ENCODE peak calls at places on chromosomes 11 and 22, in five cellular contexts. X, S, M, Q and T are unnamed samples.

GRCh38 chr11:74449369-74449931 is 17.9 kb downstream of the KCNE3 start:
- DNase-seq in X (peak; percentile 56), M (peak; percentile 51), Q (peak; percentile 28), S (peak; percentile 52), T (peak; percentile 76)

GRCh38 chr11:78179459-78180071 is 8.9 kb downstream of the KCTD21 start:
- DNase-seq in S (peak; percentile 69), M (peak; percentile 58), X (no peak), Q (no peak), T (no peak)

GRCh38 chr11:10973416-10973815 is 115.6 kb upstream of the ZBED5 start:
- DNase-seq in S (no peak), M (no peak), Q (no peak), X (no peak), T (no peak)

GRCh38 chr11:109667719-109668118 is 245.7 kb downstream of the C11orf87 start:
- DNase-seq in Q (no peak), M (no peak), S (no peak), X (no peak), T (no peak)

GRCh38 chr11:61092908-61093763 is 9.2 kb upstream of the CD5 start:
- DNase-seq in S (no peak), X (no peak), M (no peak), Q (no peak), T (no peak)

GRCh38 chr11:69352715-69353325 is 58.9 kb downstream of the MYEOV start:
- DNase-seq in M (no peak), X (no peak), Q (no peak), S (no peak), T (no peak)

GRCh38 chr11:99814738-99815137 is 794.0 kb downstream of the CNTN5 start:
- DNase-seq in Q (no peak), S (no peak), M (no peak), X (no peak), T (no peak)

GRCh38 chr22:43711681-43712080 is 100.4 kb downstream of the EFCAB6 start:
- DNase-seq in M (no peak), X (no peak), S (no peak), Q (no peak), T (no peak)

GRCh38 chr11:61027141-61027840 is 55.8 kb downstream of the CD6 start:
- DNase-seq in M (no peak), S (no peak), Q (no peak), X (no peak), T (no peak)

GRCh38 chr11:122733301-122733686 is 77.8 kb downstream of the UBASH3B start:
- DNase-seq in M (no peak), Q (no peak), X (no peak), S (no peak), T (no peak)

GRCh38 chr11:57597971-57598830 is 716 bp downstream of the SERPING1 start:
- DNase-seq in S (peak; percentile 15), M (peak; percentile 77), Q (no peak), X (peak; percentile 90), T (peak; percentile 18)

GRCh38 chr22:22074634-22075381 is 92.2 kb upstream of the TOP3B start:
- DNase-seq in S (no peak), M (no peak), X (no peak), Q (no peak), T (no peak)

GRCh38 chr11:33089776-33090175 is 50.4 kb downstream of the TCP11L1 start:
- DNase-seq in Q (no peak), M (no peak), X (no peak), S (no peak), T (no peak)

GRCh38 chr11:99080154-99080553 is 59.4 kb downstream of the CNTN5 start:
- DNase-seq in S (no peak), M (no peak), X (no peak), Q (no peak), T (no peak)

GRCh38 chr22:38238519-38239051 is 34.2 kb downstream of the TMEM184B start:
- DNase-seq in S (no peak), X (no peak), Q (no peak), M (no peak), T (no peak)

GRCh38 chr11:60867871-60868681 is 734 bp downstream of the ZP1 start:
- DNase-seq in X (no peak), M (no peak), S (no peak), Q (no peak), T (no peak)

GRCh38 chr11:122205036-122205435 is 89.0 kb upstream of the BLID start:
- DNase-seq in X (no peak), S (no peak), M (no peak), Q (no peak), T (no peak)

GRCh38 chr22:35399114-35399677 is 744 bp upstream of the MCM5 start:
- DNase-seq in Q (no peak), S (no peak), X (peak; percentile 76), M (no peak), T (no peak)

GRCh38 chr11:64230209-64230984 is at the start of gene DNAJC4:
- DNase-seq in M (peak; percentile 79), X (peak; percentile 93), Q (peak; percentile 62), S (peak; percentile 96), T (peak; percentile 84)

GRCh38 chr11:110059706-110060430 is 33.3 kb upstream of the ZC3H12C start:
- DNase-seq in M (no peak), S (no peak), Q (no peak), X (no peak), T (no peak)

GRCh38 chr11:82719316-82719715 is 14.3 kb downstream of the FAM181B start:
- DNase-seq in S (no peak), M (no peak), Q (no peak), X (no peak), T (no peak)

GRCh38 chr11:30775123-30775522 is 189.0 kb upstream of the MPPED2 start:
- DNase-seq in S (no peak), X (no peak), Q (no peak), M (no peak), T (no peak)

GRCh38 chr11:67607507-67607906 is 771 bp downstream of the NDUFV1 start:
- DNase-seq in Q (no peak), S (no peak), M (no peak), X (no peak), T (no peak)

GRCh38 chr11:13963949-13964770 is 1.6 kb downstream of the SPON1 start:
- DNase-seq in Q (no peak), M (no peak), X (peak; percentile 39), S (no peak), T (no peak)

GRCh38 chr11:114050258-114050927 is 9.1 kb upstream of the ZBTB16 start:
- DNase-seq in M (no peak), X (no peak), S (no peak), Q (no peak), T (no peak)

GRCh38 chr11:130897262-130898182 is 18.8 kb downstream of the SNX19 start:
- DNase-seq in S (no peak), M (no peak), Q (no peak), X (no peak), T (no peak)

GRCh38 chr11:69510471-69511357 is 29.3 kb downstream of the LINC01488 start:
- DNase-seq in M (no peak), X (no peak), S (no peak), Q (no peak), T (no peak)

GRCh38 chr11:111194789-111195188 is 50.7 kb upstream of the POU2AF2 start:
- DNase-seq in Q (no peak), M (no peak), X (no peak), S (no peak), T (no peak)

GRCh38 chr11:129974672-129975071 is 28.0 kb downstream of the PRDM10 start:
- DNase-seq in Q (no peak), S (no peak), M (no peak), X (no peak), T (peak; percentile 11)

GRCh38 chr11:112392860-112393259 is 132.2 kb upstream of the PLET1 start:
- DNase-seq in M (no peak), S (no peak), X (no peak), Q (no peak), T (no peak)
- H3K4me3 ChIP-seq in M (no peak overlapping the region), S (no peak overlapping the region), X (no peak overlapping the region), Q (no peak overlapping the region), T (no peak overlapping the region)

GRCh38 chr11:1295086-1295485 is 14.3 kb downstream of the TOLLIP start:
- DNase-seq in S (no peak), X (no peak), Q (no peak), M (no peak), T (no peak)
- TF ChIP-seq GABPA in S (no peak), X (no peak), Q (no peak), M (no peak), T (no peak)

DNA sequence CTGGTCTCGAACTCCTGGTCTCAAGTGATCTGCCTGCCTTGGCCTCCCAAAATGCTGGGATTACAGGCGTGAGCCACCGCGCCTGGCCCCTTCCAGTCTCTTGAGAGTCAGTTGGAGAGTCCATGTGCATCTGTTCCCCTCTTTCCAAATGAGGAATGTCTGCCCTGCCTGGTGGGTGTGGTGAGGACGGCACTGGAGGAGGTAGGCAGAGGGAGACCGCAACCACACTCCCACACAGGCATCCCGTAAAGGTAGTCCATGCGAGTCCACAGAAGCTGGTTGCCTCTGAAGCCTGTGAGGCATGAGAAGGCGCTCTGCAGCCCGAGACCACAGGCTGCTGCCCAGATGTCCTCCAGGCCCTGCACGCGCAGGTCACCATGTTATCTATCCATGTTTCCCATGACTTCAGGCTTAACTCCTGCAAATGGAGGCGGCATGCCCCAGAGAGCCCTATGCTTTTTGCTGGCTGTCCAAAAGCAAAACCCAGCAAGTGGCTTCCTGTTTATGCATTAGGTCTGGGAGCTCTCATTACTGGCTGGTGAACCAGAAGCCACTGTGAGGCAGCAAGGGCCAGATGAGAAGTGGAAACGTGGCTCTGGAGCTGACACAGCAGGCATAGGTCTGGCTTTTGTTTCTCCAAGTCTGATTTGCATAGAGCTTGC is 43.4 kb downstream of the GRIK4 start:
- DNase-seq in M (no peak), S (no peak), Q (no peak), X (peak; percentile 71), T (no peak)
- TF ChIP-seq REST in M (no peak), S (no peak), Q (no peak), X (no peak), T (no peak)

GRCh38 chr22:23849009-23850006 is 8.4 kb upstream of the SLC2A11 start:
- DNase-seq in M (peak; percentile 82), S (peak; percentile 58), X (peak; percentile 92), Q (no peak), T (no peak)
- H3K4me3 ChIP-seq in M (no peak overlapping the region), S (peak overlapping the region; percentile 69), X (peak overlapping the region; percentile 19), Q (peak overlapping the region; percentile 60), T (no peak overlapping the region)

DNA sequence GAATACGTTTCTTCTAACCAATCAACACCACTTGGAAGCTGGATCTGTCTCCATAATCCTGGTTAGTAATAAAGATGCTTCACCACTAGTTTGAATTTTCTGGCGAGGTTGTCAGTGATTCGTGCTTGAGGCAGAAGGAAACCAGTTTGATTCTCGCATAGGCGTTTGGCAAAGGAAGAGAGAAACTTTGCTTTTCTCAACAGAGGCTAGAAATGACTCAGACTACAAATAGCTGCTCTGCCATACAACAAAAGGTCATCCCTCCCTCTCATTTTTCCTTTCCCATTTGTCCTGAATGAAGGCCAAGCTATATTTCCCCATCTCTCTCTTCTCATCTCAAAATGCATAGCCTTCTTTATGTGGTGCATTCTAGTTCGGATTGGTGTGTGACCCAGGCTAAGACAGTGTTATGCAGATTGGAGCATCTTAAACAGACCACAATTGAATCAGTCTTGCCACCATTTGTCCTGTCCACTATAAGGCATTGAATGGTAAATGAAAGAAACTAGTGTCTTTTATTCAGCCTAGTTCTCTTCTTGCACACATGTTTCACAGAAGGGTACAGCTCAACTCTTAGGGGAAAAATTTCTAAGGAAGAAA is 741.5 kb downstream of the NTM start:
- DNase-seq in S (no peak), Q (no peak), X (no peak), M (no peak), T (no peak)
- TF ChIP-seq GABPA in S (no peak), Q (no peak), X (no peak), M (no peak), T (no peak)